ENCODE peak calls at places on chromosomes 12 and 14, in four cellular contexts. V is uterus, O is HCT116, A is Peyer's patch. R is an unnamed sample.

GRCh38 chr12:53074290-53074998 is 4.7 kb downstream of the SPRYD3 start:
- DNase-seq in V (peak), O (no peak), A (peak), R (no peak)

GRCh38 chr12:50220357-50221061 is 53.3 kb upstream of the CERS5 start:
- DNase-seq in V (no peak), O (no peak), A (no peak), R (no peak)

GRCh38 chr14:94936901-94937321 is 167.0 kb upstream of the GSC start:
- DNase-seq in V (peak), O (no peak), A (no peak), R (peak)

GRCh38 chr14:94505641-94506040 is 3.6 kb downstream of the SERPINA12 start:
- DNase-seq in V (no peak), O (no peak), A (no peak), R (peak)

GRCh38 chr14:26598081-26598671 is 343 bp upstream of the NOVA1 start:
- DNase-seq in V (peak), O (no peak), A (peak), R (peak)

GRCh38 chr12:26940820-26941219 is 2.5 kb downstream of the FGFR1OP2 start:
- DNase-seq in V (no peak), O (no peak), A (no peak), R (no peak)

GRCh38 chr14:20460458-20461229 is 590 bp downstream of the PIP4P1 start:
- DNase-seq in V (peak), O (no peak), A (peak), R (no peak)

GRCh38 chr14:79483472-79483871 is 727.8 kb downstream of the DIO2 start:
- DNase-seq in V (no peak), O (no peak), A (no peak), R (no peak)

GRCh38 chr12:80763874-80764273 is 47.2 kb downstream of the MYF5 start:
- DNase-seq in V (no peak), O (peak), A (no peak), R (no peak)

GRCh38 chr12:56385873-56386272 is 23.2 kb upstream of the APOF start:
- DNase-seq in V (no peak), O (peak), A (no peak), R (no peak)

GRCh38 chr12:88952543-88952942 is 372.3 kb upstream of the KITLG start:
- DNase-seq in V (no peak), O (peak), A (peak), R (no peak)

GRCh38 chr14:104680056-104680805 is 9.2 kb upstream of the INF2 start:
- DNase-seq in V (peak), O (no peak), A (peak), R (no peak)

GRCh38 chr12:81800298-81801148 is 41.4 kb upstream of the PPFIA2 start:
- DNase-seq in V (no peak), O (no peak), A (no peak), R (no peak)
- TF ChIP-seq POLR2A in V (no peak), O (no peak), A (no peak), R (no peak)

GRCh38 chr12:132517013-132517739 is 27.2 kb downstream of the FBRSL1 start:
- DNase-seq in V (no peak), O (no peak), A (no peak), R (no peak)
- TF ChIP-seq POLR2A in V (no peak), O (no peak), A (no peak), R (no peak)

GRCh38 chr12:5044420-5045295 is 979 bp downstream of the KCNA5 start:
- DNase-seq in V (no peak), O (no peak), A (no peak), R (no peak)

GRCh38 chr12:5050542-5050941 is 6.9 kb downstream of the KCNA5 start:
- DNase-seq in V (no peak), O (no peak), A (no peak), R (no peak)

GRCh38 chr12:5043589-5044419 is at the start of gene KCNA5:
- DNase-seq in V (no peak), O (no peak), A (no peak), R (no peak)

GRCh38 chr12:5047729-5048128 is 4.0 kb downstream of the KCNA5 start:
- DNase-seq in V (no peak), O (no peak), A (no peak), R (no peak)

DNA sequence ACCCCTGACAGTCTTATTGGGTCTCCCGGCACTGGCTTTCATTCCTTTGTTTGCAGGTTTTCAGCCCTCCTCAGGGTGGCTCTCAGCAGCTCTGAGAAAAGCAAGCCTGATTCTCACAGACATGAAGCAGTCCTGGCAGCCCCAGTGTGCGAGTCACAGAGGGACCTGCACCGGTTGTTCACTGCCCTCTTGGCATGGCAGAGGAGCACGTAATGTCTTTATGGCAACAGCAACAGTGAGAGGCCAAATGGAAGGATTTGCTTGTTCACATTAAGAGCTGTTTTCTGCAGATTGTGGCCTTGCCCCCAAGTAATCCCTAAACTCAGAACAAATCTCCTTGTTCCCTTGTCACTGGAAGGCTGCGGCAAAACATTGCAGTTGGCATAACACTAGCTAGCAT is 3.4 kb downstream of the KCNA5 start:
- DNase-seq in V (no peak), O (no peak), A (no peak), R (no peak)
- TF ChIP-seq POLR2A in V (no peak), O (no peak), A (no peak), R (no peak)

GRCh38 chr12:4273651-4274395 is at the start of gene CCND2:
- DNase-seq in V (peak), O (no peak), A (peak), R (peak)
- TF ChIP-seq POLR2A in V (peak), O (no peak), A (peak), R (peak)

GRCh38 chr12:106576848-106577247 is 6.0 kb upstream of the RFX4 start:
- DNase-seq in V (no peak), O (no peak), A (no peak), R (no peak)
- TF ChIP-seq POLR2A in V (no peak), O (no peak), A (no peak), R (no peak)

GRCh38 chr14:98189521-98189920 is 1082.5 kb downstream of the BCL11B start:
- DNase-seq in V (no peak), O (no peak), A (peak), R (no peak)
- TF ChIP-seq POLR2A in V (no peak), O (no peak), A (no peak), R (no peak)

GRCh38 chr12:57523706-57524614 is 1.3 kb downstream of the MBD6 start:
- DNase-seq in V (peak), O (no peak), A (no peak), R (no peak)

GRCh38 chr12:57521475-57522018 is 1.1 kb upstream of the MBD6 start:
- DNase-seq in V (peak), O (no peak), A (peak), R (no peak)

GRCh38 chr12:57522019-57522886 is at the start of gene MBD6:
- DNase-seq in V (peak), O (peak), A (peak), R (peak)

GRCh38 chr12:57524814-57525614 is 2.4 kb downstream of the MBD6 start:
- DNase-seq in V (peak), O (no peak), A (peak), R (no peak)

DNA sequence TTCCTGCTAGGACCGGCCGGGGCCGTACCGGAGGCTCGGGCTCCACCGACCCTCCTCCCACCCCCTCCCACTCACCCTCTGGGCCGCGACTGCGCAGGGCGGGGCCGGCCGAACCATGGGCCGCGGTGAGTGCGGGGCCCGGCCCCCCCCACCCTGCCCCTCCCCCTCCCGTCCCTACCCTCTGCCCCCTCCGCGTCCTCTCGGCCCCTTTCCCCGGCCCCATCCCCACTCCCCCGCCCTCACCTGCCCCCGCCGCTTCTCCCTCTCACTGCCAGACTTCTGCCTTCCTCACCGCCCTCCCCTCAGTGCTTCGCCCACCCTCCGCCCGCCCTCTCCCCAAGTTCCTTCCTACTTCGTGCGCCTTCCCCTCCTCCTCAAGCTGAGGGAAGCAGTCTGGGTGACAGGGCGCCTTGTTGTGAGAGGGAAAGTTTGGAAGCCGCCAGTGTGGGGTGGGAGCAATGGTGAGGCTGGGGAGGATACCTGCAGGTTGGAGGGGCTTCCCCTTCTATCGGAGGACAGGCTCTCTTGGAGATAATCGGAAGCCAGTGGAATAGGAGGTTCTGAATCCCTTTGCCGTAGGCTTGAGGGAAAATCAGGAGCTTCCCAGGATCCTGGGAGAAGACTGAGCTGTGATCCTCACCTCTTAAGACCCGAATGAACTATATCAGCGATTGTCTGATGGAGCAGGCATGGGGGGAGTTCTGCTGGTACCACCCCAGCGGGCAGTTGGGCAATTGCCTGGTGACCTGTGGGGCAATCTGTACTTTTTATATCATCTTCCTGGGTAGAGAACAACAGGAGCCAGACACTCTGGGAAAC is 472 bp downstream of the MBD6 start:
- DNase-seq in V (peak), O (no peak), A (peak), R (peak)
- TF ChIP-seq POLR2A in V (no peak), O (no peak), A (no peak), R (no peak)

GRCh38 chr12:10719482-10719881 is 3.6 kb downstream of the YBX3 start:
- DNase-seq in V (no peak), O (no peak), A (no peak), R (no peak)

GRCh38 chr12:10722502-10722904 is 620 bp downstream of the YBX3 start:
- DNase-seq in V (peak), O (no peak), A (peak), R (peak)

GRCh38 chr12:10722905-10723866 is at the start of gene YBX3:
- DNase-seq in V (peak), O (peak), A (peak), R (peak)

GRCh38 chr12:10720974-10721565 is 2.1 kb downstream of the YBX3 start:
- DNase-seq in V (no peak), O (no peak), A (no peak), R (no peak)

DNA sequence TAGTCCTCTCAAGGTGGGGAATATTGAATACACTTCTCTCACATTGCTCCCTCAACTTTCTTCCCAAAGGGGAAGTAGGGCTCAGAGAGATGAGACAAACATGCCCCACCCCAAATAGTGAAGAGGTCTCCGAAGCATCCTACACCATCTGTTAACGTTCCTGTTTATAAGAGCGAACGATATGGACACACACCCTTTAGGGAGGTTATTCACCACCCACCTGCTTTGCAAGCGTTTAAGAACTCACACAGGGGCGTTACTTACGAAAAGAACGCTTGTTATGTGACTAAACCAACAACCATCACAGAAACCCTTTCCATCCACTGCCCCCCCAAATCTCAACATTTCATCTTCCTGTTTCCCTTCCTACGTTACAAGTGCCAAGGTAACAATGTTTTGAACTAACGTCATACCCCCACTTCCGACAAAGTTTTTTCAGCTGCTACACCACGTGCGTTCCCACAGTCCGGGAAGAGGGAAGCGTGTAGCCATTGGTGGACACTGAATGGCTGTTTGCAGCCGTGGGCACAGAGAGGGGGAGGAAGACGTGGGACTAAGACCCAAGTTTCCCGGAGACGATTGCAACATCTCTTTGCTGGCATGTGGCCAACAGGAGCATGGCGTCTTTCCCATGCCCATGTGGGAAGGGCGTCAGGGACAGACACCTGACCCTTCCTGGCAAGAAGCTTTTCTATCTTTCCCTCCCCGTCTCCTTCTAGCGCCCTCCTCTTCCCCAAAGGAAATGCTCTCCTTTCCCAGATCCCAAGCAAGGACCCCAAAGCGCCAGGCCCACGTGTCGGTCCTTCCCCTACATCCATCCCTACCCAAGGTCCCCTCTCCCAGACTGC is 1.2 kb downstream of the YBX3 start:
- DNase-seq in V (peak), O (peak), A (peak), R (peak)
- TF ChIP-seq POLR2A in V (peak), O (no peak), A (no peak), R (peak)

DNA sequence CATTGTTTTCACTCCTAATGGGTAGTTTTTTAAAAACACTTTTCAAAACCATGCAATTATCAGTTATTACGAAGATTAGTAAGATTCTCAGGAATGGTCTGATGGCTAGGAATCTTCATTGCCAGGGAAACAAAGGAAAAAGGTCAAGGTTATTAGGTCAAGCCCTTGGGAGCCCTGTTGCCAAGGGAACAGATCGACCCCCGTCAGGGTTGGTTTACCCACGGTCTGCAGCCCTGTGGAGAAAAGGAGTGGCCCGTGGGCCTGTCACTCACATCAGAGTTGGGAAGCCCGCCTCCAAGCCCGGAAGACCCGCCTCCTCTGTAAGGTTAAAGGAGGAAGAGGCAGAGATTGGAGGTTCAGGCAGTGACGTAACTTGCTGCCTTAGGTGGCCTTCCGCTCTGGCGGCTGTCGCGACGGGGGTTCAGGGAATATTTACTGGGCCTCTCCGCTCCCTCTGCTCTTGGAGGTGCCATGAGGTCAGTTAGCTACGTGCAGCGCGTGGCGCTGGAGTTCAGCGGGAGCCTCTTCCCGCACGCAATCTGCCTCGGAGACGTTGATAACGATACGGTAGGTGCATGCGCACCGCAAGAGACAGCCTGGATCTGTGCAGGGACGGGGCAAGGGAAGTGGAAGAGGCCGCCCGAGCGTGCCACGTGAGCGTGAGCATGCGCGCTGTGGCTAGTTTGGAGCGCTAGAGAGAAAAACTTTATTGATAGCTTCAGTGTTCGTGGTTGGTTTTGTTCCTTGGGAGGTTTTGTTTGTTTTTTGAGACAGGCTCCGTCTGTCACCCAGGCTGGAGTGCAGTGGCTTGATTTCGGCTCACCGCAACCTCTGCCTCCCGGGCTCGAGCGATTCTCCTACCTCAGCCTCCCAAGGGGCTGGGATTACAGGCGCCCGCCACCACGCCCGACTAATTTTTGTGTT is at the start of gene ITFG2:
- DNase-seq in V (peak), O (peak), A (peak), R (peak)
- TF ChIP-seq POLR2A in V (peak), O (peak), A (peak), R (peak)

GRCh38 chr14:21510735-21511657 is at the start of gene METTL3:
- DNase-seq in V (peak), O (peak), A (peak), R (peak)
- TF ChIP-seq POLR2A in V (peak), O (peak), A (peak), R (no peak)

R was measured in breast epithelium.